ENCODE peak calls at places on chromosomes 11 and 22, in six cellular contexts. One of them, this sample, is unnamed.

GRCh38 chr22:49492756-49493251 is 334.9 kb downstream of the BRD1 start:
- DNase-seq in breast epithelium: no peak
- DNase-seq in adrenal gland: no peak
- DNase-seq in fibroblast of lung: no peak
- DNase-seq in sigmoid colon: no peak
- DNase-seq in cardiac muscle cell: no peak
- DNase-seq in this sample: no peak

GRCh38 chr22:20128902-20129746 is 2.5 kb upstream of the ZDHHC8 start:
- DNase-seq in breast epithelium: no peak
- DNase-seq in adrenal gland: peak; percentile 75
- DNase-seq in fibroblast of lung: no peak
- DNase-seq in sigmoid colon: no peak
- DNase-seq in cardiac muscle cell: peak; percentile 13
- DNase-seq in this sample: no peak

GRCh38 chr11:112297248-112297866 is 36.7 kb upstream of the PLET1 start:
- DNase-seq in breast epithelium: no peak
- DNase-seq in adrenal gland: no peak
- DNase-seq in fibroblast of lung: no peak
- DNase-seq in sigmoid colon: no peak
- DNase-seq in cardiac muscle cell: no peak
- DNase-seq in this sample: no peak

GRCh38 chr11:4983851-4984250 is 10.8 kb upstream of the OR51L1 start:
- DNase-seq in breast epithelium: no peak
- DNase-seq in adrenal gland: no peak
- DNase-seq in fibroblast of lung: no peak
- DNase-seq in sigmoid colon: no peak
- DNase-seq in cardiac muscle cell: no peak
- DNase-seq in this sample: no peak

GRCh38 chr11:62850911-62851806 is 11.8 kb upstream of the WDR74 start:
- DNase-seq in breast epithelium: no peak
- DNase-seq in adrenal gland: no peak
- DNase-seq in fibroblast of lung: no peak
- DNase-seq in sigmoid colon: no peak
- DNase-seq in cardiac muscle cell: no peak
- DNase-seq in this sample: no peak

GRCh38 chr11:45599161-45599943 is 66.1 kb downstream of the CHST1 start:
- DNase-seq in breast epithelium: no peak
- DNase-seq in adrenal gland: no peak
- DNase-seq in fibroblast of lung: no peak
- DNase-seq in sigmoid colon: peak; percentile 27
- DNase-seq in cardiac muscle cell: no peak
- DNase-seq in this sample: no peak

GRCh38 chr11:59178401-59178800 is 6.5 kb downstream of the DTX4 start:
- DNase-seq in breast epithelium: no peak
- DNase-seq in adrenal gland: no peak
- DNase-seq in fibroblast of lung: no peak
- DNase-seq in sigmoid colon: no peak
- DNase-seq in cardiac muscle cell: no peak
- DNase-seq in this sample: no peak

GRCh38 chr11:104772806-104773241 is 125.4 kb downstream of the CASP12 start:
- DNase-seq in breast epithelium: no peak
- DNase-seq in adrenal gland: no peak
- DNase-seq in fibroblast of lung: peak; percentile 95
- DNase-seq in sigmoid colon: no peak
- DNase-seq in cardiac muscle cell: no peak
- DNase-seq in this sample: no peak

GRCh38 chr11:14218728-14219127 is 140.3 kb downstream of the RRAS2 start:
- DNase-seq in breast epithelium: no peak
- DNase-seq in adrenal gland: no peak
- DNase-seq in fibroblast of lung: no peak
- DNase-seq in sigmoid colon: no peak
- DNase-seq in cardiac muscle cell: no peak
- DNase-seq in this sample: no peak

GRCh38 chr11:843818-844692 is 1.4 kb downstream of the TSPAN4 start:
- DNase-seq in breast epithelium: peak; percentile 84
- DNase-seq in adrenal gland: peak; percentile 94
- DNase-seq in fibroblast of lung: peak; percentile 93
- DNase-seq in sigmoid colon: peak; percentile 97
- DNase-seq in cardiac muscle cell: peak; percentile 83
- DNase-seq in this sample: no peak

GRCh38 chr11:10567466-10567865 is 999 bp downstream of the LYVE1 start:
- DNase-seq in breast epithelium: no peak
- DNase-seq in adrenal gland: no peak
- DNase-seq in fibroblast of lung: no peak
- DNase-seq in sigmoid colon: no peak
- DNase-seq in cardiac muscle cell: no peak
- DNase-seq in this sample: no peak

GRCh38 chr11:77094841-77095365 is 7.7 kb upstream of the OMP start:
- DNase-seq in breast epithelium: no peak
- DNase-seq in adrenal gland: no peak
- DNase-seq in fibroblast of lung: no peak
- DNase-seq in sigmoid colon: peak; percentile 40
- DNase-seq in cardiac muscle cell: no peak
- DNase-seq in this sample: no peak

GRCh38 chr11:11076276-11076675 is 218.4 kb upstream of the ZBED5 start:
- DNase-seq in breast epithelium: no peak
- DNase-seq in adrenal gland: no peak
- DNase-seq in fibroblast of lung: no peak
- DNase-seq in sigmoid colon: no peak
- DNase-seq in cardiac muscle cell: no peak
- DNase-seq in this sample: no peak

GRCh38 chr11:19810852-19811251 is 98.2 kb downstream of the NAV2 start:
- DNase-seq in breast epithelium: no peak
- DNase-seq in adrenal gland: no peak
- DNase-seq in fibroblast of lung: no peak
- DNase-seq in sigmoid colon: no peak
- DNase-seq in cardiac muscle cell: no peak
- DNase-seq in this sample: no peak

GRCh38 chr11:129280027-129280811 is 88.1 kb upstream of the ARHGAP32 start:
- DNase-seq in breast epithelium: no peak
- DNase-seq in adrenal gland: peak; percentile 22
- DNase-seq in fibroblast of lung: peak; percentile 70
- DNase-seq in sigmoid colon: no peak
- DNase-seq in cardiac muscle cell: no peak
- DNase-seq in this sample: no peak

GRCh38 chr22:48800886-48801607 is 1026.6 kb downstream of the BRD1 start:
- DNase-seq in breast epithelium: no peak
- DNase-seq in adrenal gland: no peak
- DNase-seq in fibroblast of lung: no peak
- DNase-seq in sigmoid colon: no peak
- DNase-seq in cardiac muscle cell: no peak
- DNase-seq in this sample: no peak

GRCh38 chr11:80163011-80163410 is 722.2 kb upstream of the TENM4 start:
- DNase-seq in breast epithelium: no peak
- DNase-seq in adrenal gland: no peak
- DNase-seq in fibroblast of lung: peak; percentile 81
- DNase-seq in sigmoid colon: no peak
- DNase-seq in cardiac muscle cell: no peak
- DNase-seq in this sample: no peak

GRCh38 chr11:73269353-73270088 is 2.6 kb upstream of the P2RY6 start:
- DNase-seq in breast epithelium: no peak
- DNase-seq in adrenal gland: no peak
- DNase-seq in fibroblast of lung: no peak
- DNase-seq in sigmoid colon: peak; percentile 41
- DNase-seq in cardiac muscle cell: no peak
- DNase-seq in this sample: no peak

GRCh38 chr11:131506376-131506775 is 136.0 kb downstream of the NTM start:
- DNase-seq in breast epithelium: no peak
- DNase-seq in adrenal gland: no peak
- DNase-seq in fibroblast of lung: no peak
- DNase-seq in sigmoid colon: no peak
- DNase-seq in cardiac muscle cell: no peak
- DNase-seq in this sample: no peak

GRCh38 chr11:34558211-34558610 is 44.6 kb upstream of the ELF5 start:
- DNase-seq in breast epithelium: no peak
- DNase-seq in adrenal gland: no peak
- DNase-seq in fibroblast of lung: peak; percentile 52
- DNase-seq in sigmoid colon: no peak
- DNase-seq in cardiac muscle cell: no peak
- DNase-seq in this sample: no peak

GRCh38 chr11:122215244-122215992 is 99.4 kb upstream of the BLID start:
- DNase-seq in breast epithelium: no peak
- DNase-seq in adrenal gland: peak; percentile 86
- DNase-seq in fibroblast of lung: peak; percentile 99
- DNase-seq in sigmoid colon: peak; percentile 83
- DNase-seq in cardiac muscle cell: peak; percentile 78
- DNase-seq in this sample: peak; percentile 74

GRCh38 chr11:23755769-23756168 is 741.1 kb upstream of the LUZP2 start:
- DNase-seq in breast epithelium: no peak
- DNase-seq in adrenal gland: no peak
- DNase-seq in fibroblast of lung: no peak
- DNase-seq in sigmoid colon: no peak
- DNase-seq in cardiac muscle cell: no peak
- DNase-seq in this sample: no peak

GRCh38 chr11:1382831-1383607 is 6.7 kb upstream of the BRSK2 start:
- DNase-seq in breast epithelium: peak; percentile 66
- DNase-seq in adrenal gland: peak; percentile 92
- DNase-seq in fibroblast of lung: peak; percentile 63
- DNase-seq in sigmoid colon: peak; percentile 94
- DNase-seq in cardiac muscle cell: peak; percentile 71
- DNase-seq in this sample: peak; percentile 79

GRCh38 chr11:108197351-108197750 is 25.1 kb downstream of the NPAT start:
- DNase-seq in breast epithelium: no peak
- DNase-seq in adrenal gland: no peak
- DNase-seq in fibroblast of lung: no peak
- DNase-seq in sigmoid colon: no peak
- DNase-seq in cardiac muscle cell: no peak
- DNase-seq in this sample: no peak

GRCh38 chr11:71336996-71337772 is 84.8 kb upstream of the SHANK2 start:
- DNase-seq in breast epithelium: no peak
- DNase-seq in adrenal gland: no peak
- DNase-seq in fibroblast of lung: no peak
- DNase-seq in sigmoid colon: no peak
- DNase-seq in cardiac muscle cell: no peak
- DNase-seq in this sample: no peak

GRCh38 chr22:41252365-41252764 is 11.6 kb upstream of the CHADL start:
- DNase-seq in breast epithelium: no peak
- DNase-seq in adrenal gland: no peak
- DNase-seq in fibroblast of lung: no peak
- DNase-seq in sigmoid colon: no peak
- DNase-seq in cardiac muscle cell: no peak
- DNase-seq in this sample: no peak

GRCh38 chr11:86143429-86144030 is 74.6 kb upstream of the PICALM start:
- DNase-seq in breast epithelium: no peak
- DNase-seq in adrenal gland: no peak
- DNase-seq in fibroblast of lung: no peak
- DNase-seq in sigmoid colon: no peak
- DNase-seq in cardiac muscle cell: no peak
- DNase-seq in this sample: no peak

GRCh38 chr11:35803115-35803514 is 140.5 kb downstream of the TRIM44 start:
- DNase-seq in breast epithelium: no peak
- DNase-seq in adrenal gland: no peak
- DNase-seq in fibroblast of lung: no peak
- DNase-seq in sigmoid colon: no peak
- DNase-seq in cardiac muscle cell: no peak
- DNase-seq in this sample: no peak

GRCh38 chr11:64665381-64665780 is 57.6 kb downstream of the NRXN2 start:
- DNase-seq in breast epithelium: no peak
- DNase-seq in adrenal gland: no peak
- DNase-seq in fibroblast of lung: no peak
- DNase-seq in sigmoid colon: no peak
- DNase-seq in cardiac muscle cell: no peak
- DNase-seq in this sample: no peak

GRCh38 chr11:45224766-45225165 is 61.4 kb downstream of the SYT13 start:
- DNase-seq in breast epithelium: no peak
- DNase-seq in adrenal gland: no peak
- DNase-seq in fibroblast of lung: no peak
- DNase-seq in sigmoid colon: peak; percentile 61
- DNase-seq in cardiac muscle cell: no peak
- DNase-seq in this sample: no peak

GRCh38 chr11:108601150-108601549 is 7.6 kb upstream of the EXPH5 start:
- DNase-seq in breast epithelium: no peak
- DNase-seq in adrenal gland: no peak
- DNase-seq in fibroblast of lung: peak; percentile 51
- DNase-seq in sigmoid colon: no peak
- DNase-seq in cardiac muscle cell: no peak
- DNase-seq in this sample: no peak

GRCh38 chr11:88533001-88533400 is 195.5 kb upstream of the CTSC start:
- DNase-seq in breast epithelium: no peak
- DNase-seq in adrenal gland: no peak
- DNase-seq in fibroblast of lung: no peak
- DNase-seq in sigmoid colon: no peak
- DNase-seq in cardiac muscle cell: no peak
- DNase-seq in this sample: no peak
- H3K4me3 ChIP-seq in breast epithelium: no peak overlapping the region
- H3K4me3 ChIP-seq in adrenal gland: no peak overlapping the region
- H3K4me3 ChIP-seq in fibroblast of lung: no peak overlapping the region
- H3K4me3 ChIP-seq in sigmoid colon: no peak overlapping the region
- H3K4me3 ChIP-seq in cardiac muscle cell: no peak overlapping the region
- H3K4me3 ChIP-seq in this sample: no peak overlapping the region

GRCh38 chr22:39935622-39936021 is 24.6 kb upstream of the TMA7B start:
- DNase-seq in breast epithelium: no peak
- DNase-seq in adrenal gland: no peak
- DNase-seq in fibroblast of lung: no peak
- DNase-seq in sigmoid colon: no peak
- DNase-seq in cardiac muscle cell: no peak
- DNase-seq in this sample: no peak
- H3K27me3 ChIP-seq in breast epithelium: no peaks in the 10 kb centered on the region
- H3K27me3 ChIP-seq in adrenal gland: peaks cover 16% of the 10 kb centered on the region
- H3K27me3 ChIP-seq in fibroblast of lung: peaks cover 6% of the 10 kb centered on the region
- H3K27me3 ChIP-seq in sigmoid colon: peaks cover 14% of the 10 kb centered on the region
- H3K27me3 ChIP-seq in cardiac muscle cell: no peaks in the 10 kb centered on the region
- H3K27me3 ChIP-seq in this sample: no peaks in the 10 kb centered on the region

GRCh38 chr22:25167834-25168601 is 31.6 kb upstream of the CRYBB3 start:
- DNase-seq in breast epithelium: no peak
- DNase-seq in adrenal gland: peak; percentile 11
- DNase-seq in fibroblast of lung: no peak
- DNase-seq in sigmoid colon: peak; percentile 49
- DNase-seq in cardiac muscle cell: no peak
- DNase-seq in this sample: no peak
- H3K27ac ChIP-seq in breast epithelium: peak overlapping the region; percentile 56
- H3K27ac ChIP-seq in adrenal gland: no peak overlapping the region
- H3K27ac ChIP-seq in fibroblast of lung: no peak overlapping the region
- H3K27ac ChIP-seq in sigmoid colon: no peak overlapping the region
- H3K27ac ChIP-seq in cardiac muscle cell: no peak overlapping the region
- H3K27ac ChIP-seq in this sample: no peak overlapping the region

GRCh38 chr11:118342503-118343161 is at the start of gene CD3D:
- DNase-seq in breast epithelium: no peak
- DNase-seq in adrenal gland: no peak
- DNase-seq in fibroblast of lung: no peak
- DNase-seq in sigmoid colon: no peak
- DNase-seq in cardiac muscle cell: no peak
- DNase-seq in this sample: no peak
- H3K4me3 ChIP-seq in breast epithelium: no peak within 1 kb of the TSS
- H3K4me3 ChIP-seq in adrenal gland: no peak within 1 kb of the TSS
- H3K4me3 ChIP-seq in fibroblast of lung: no peak within 1 kb of the TSS
- H3K4me3 ChIP-seq in sigmoid colon: no peak within 1 kb of the TSS
- H3K4me3 ChIP-seq in cardiac muscle cell: no peak within 1 kb of the TSS
- H3K4me3 ChIP-seq in this sample: no peak within 1 kb of the TSS

DNA sequence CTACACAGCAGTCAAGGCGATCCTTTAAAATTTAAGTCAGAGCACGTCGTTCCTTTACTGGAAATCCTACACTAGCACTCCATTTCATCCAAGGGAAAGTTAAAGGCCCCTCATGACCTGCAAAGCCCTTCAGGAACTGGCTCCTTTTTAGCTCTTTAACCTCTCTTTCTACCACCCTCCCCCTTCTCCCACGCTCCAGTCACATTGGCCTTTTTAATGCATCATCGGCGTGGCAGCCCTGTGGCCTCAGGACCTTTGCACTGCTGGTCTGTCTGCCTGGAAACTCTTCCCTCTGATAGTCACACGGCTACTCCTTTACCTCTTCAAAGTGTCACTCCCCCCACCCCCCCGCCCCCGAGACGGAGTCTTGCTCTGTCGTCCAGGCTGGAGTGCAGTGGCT is 1.2 kb upstream of the PTPN5 start:
- DNase-seq in breast epithelium: no peak
- DNase-seq in adrenal gland: no peak
- DNase-seq in fibroblast of lung: no peak
- DNase-seq in sigmoid colon: no peak
- DNase-seq in cardiac muscle cell: no peak
- DNase-seq in this sample: no peak
- H3K27me3 ChIP-seq in breast epithelium: no peaks in the 10 kb centered on the region
- H3K27me3 ChIP-seq in adrenal gland: peaks cover 38% of the 10 kb centered on the region
- H3K27me3 ChIP-seq in fibroblast of lung: peaks cover 12% of the 10 kb centered on the region
- H3K27me3 ChIP-seq in sigmoid colon: peaks cover 24% of the 10 kb centered on the region
- H3K27me3 ChIP-seq in cardiac muscle cell: peaks cover 95% of the 10 kb centered on the region
- H3K27me3 ChIP-seq in this sample: peaks cover 21% of the 10 kb centered on the region

This sample was measured in dorsolateral prefrontal cortex.